ENCODE peak calls at places on chromosomes 1 and 21, in six cellular contexts. M is ascending aorta, K is left ventricle myocardium inferior, N is fibroblast of lung, E is endothelial cell of umbilical vein, B is tibial artery. G is an unnamed sample.

GRCh38 chr1:47767741-47768100 is 229.5 kb downstream of the TRABD2B start:
- DNase-seq in B (no peak), M (no peak), K (peak; percentile 72), N (no peak), E (no peak), G (no peak)

GRCh38 chr1:37448691-37449417 is 25.5 kb upstream of the ZC3H12A start:
- DNase-seq in E (no peak), B (no peak), M (no peak), K (no peak), N (no peak), G (no peak)

GRCh38 chr1:31757204-31757679 is 6.9 kb downstream of the ADGRB2 start:
- DNase-seq in B (no peak), K (no peak), E (no peak), M (no peak), N (no peak), G (no peak)

GRCh38 chr1:6288674-6289073 is 27.8 kb upstream of the GPR153 start:
- DNase-seq in M (no peak), E (no peak), K (no peak), N (no peak), B (no peak), G (no peak)

GRCh38 chr1:61424382-61424781 is 300.6 kb downstream of the TM2D1 start:
- DNase-seq in N (no peak), M (no peak), K (no peak), B (no peak), E (no peak), G (no peak)

GRCh38 chr1:33436557-33437296 is 5.8 kb upstream of the PHC2 start:
- DNase-seq in E (no peak), B (no peak), K (no peak), M (no peak), N (no peak), G (no peak)

GRCh38 chr1:12543747-12544146 is 74.3 kb downstream of the DHRS3 start:
- DNase-seq in B (no peak), M (no peak), N (peak; percentile 65), E (peak; percentile 37), K (no peak), G (no peak)

GRCh38 chr21:27451116-27451515 is 484.2 kb upstream of the ADAMTS5 start:
- DNase-seq in K (no peak), N (no peak), M (no peak), E (no peak), B (no peak), G (no peak)

GRCh38 chr1:97270508-97271307 is 549.1 kb downstream of the PTBP2 start:
- DNase-seq in K (no peak), B (no peak), M (no peak), E (peak; percentile 58), N (no peak), G (no peak)

GRCh38 chr1:214566158-214567104 is 15.0 kb upstream of the PTPN14 start:
- DNase-seq in E (peak; percentile 67), K (no peak), B (no peak), M (no peak), N (peak; percentile 85), G (no peak)

GRCh38 chr1:92838519-92838918 is 6.7 kb downstream of the RPL5 start:
- DNase-seq in E (no peak), M (no peak), B (no peak), K (no peak), N (no peak), G (no peak)

GRCh38 chr1:89923517-89923916 is 71.4 kb upstream of the ZNF326 start:
- DNase-seq in M (no peak), N (no peak), K (no peak), B (no peak), E (no peak), G (no peak)

GRCh38 chr1:207805841-207806421 is 54.1 kb downstream of the CD46 start:
- DNase-seq in K (peak; percentile 85), B (peak; percentile 91), M (no peak), E (peak; percentile 87), N (peak; percentile 96), G (peak; percentile 95)

GRCh38 chr1:72178266-72178665 is 104.1 kb downstream of the NEGR1 start:
- DNase-seq in K (no peak), B (no peak), M (no peak), N (no peak), E (no peak), G (no peak)

GRCh38 chr1:185376840-185377635 is 60.0 kb upstream of the IVNS1ABP start:
- DNase-seq in E (no peak), M (no peak), K (no peak), B (no peak), N (no peak), G (no peak)

GRCh38 chr1:41880951-41881885 is 37.5 kb downstream of the HIVEP3 start:
- DNase-seq in N (no peak), B (no peak), E (no peak), K (no peak), M (no peak), G (no peak)

GRCh38 chr1:180286417-180286816 is 56.4 kb downstream of the LHX4 start:
- DNase-seq in E (no peak), N (no peak), K (no peak), B (no peak), M (no peak), G (no peak)

GRCh38 chr1:247746391-247746935 is 1.5 kb downstream of the OR14A2 start:
- DNase-seq in B (no peak), N (no peak), M (no peak), K (no peak), E (no peak), G (no peak)

GRCh38 chr1:90996742-90997413 is 25.0 kb downstream of the ZNF644 start:
- DNase-seq in K (no peak), B (no peak), N (no peak), E (no peak), M (no peak), G (no peak)

GRCh38 chr1:17768651-17769241 is 13.6 kb downstream of the ACTL8 start:
- DNase-seq in B (peak; percentile 61), M (no peak), E (no peak), N (peak; percentile 78), K (peak; percentile 21), G (peak; percentile 60)

DNA sequence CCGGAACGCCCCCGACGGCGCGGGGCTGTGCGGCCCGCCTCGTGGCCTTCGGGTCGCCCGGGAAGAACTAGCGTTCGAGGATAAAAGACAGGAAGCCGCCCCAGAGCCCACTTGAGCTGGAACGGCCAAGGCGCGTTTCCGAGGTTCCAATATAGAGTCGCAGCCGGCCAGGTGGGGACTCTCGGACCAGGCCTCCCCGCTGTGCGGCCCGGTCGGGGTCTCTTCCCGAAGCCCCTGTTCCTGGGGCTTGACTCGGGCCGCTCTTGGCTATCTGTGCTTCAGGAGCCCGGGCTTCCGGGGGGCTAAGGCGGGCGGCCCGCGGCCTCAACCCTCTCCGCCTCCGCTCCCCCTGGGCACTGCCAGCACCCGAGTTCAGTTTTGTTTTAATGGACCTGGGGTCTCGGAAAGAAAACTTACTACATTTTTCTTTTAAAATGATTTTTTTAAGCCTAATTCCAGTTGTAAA is 158.8 kb downstream of the RUNX1 start:
- DNase-seq in N (no peak), K (no peak), M (no peak), E (no peak), B (no peak), G (no peak)
- TF ChIP-seq CTCF in N (no peak), K (no peak), M (no peak), E (no peak), B (no peak), G (peak; percentile 7)

DNA sequence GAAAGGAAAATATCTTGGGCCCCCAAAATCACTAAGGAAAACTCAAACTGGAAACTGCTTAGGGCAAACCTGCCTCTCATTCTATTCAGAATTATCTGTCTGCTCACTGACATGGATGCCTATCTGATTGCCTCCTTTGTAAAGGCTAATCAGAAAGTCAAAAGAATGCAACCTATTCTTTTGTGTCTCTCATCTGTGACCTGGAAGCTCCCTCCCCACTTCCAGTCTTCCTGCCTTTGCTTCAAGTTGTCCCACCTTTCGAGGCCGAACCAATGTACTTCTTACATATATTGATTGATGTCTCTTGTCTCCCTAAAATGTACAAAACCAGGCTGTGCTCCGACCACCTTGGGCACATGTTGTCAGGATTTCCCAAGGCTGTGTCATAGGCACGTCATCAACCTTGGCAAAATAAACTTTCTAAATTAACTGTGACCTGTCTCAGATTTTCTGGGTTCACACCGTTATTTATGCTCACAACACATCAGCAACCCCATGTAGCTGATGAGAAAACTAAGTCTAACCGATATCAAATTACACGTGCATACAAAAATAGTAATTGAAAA is 302.3 kb upstream of the NRIP1 start:
- DNase-seq in E (no peak), B (no peak), N (no peak), K (no peak), M (no peak), G (no peak)
- H3K9me3 ChIP-seq in E (no peaks in the 10 kb centered on the region), B (no peaks in the 10 kb centered on the region), N (no peaks in the 10 kb centered on the region), K (peaks cover 18% of the 10 kb centered on the region), M (peaks cover 4% of the 10 kb centered on the region), G (no peaks in the 10 kb centered on the region)

GRCh38 chr1:20665736-20666135 is 4.6 kb upstream of the DDOST start:
- DNase-seq in M (no peak), K (no peak), N (no peak), E (peak; percentile 40), B (no peak), G (no peak)

GRCh38 chr1:20663969-20664715 is 3.0 kb upstream of the DDOST start:
- DNase-seq in M (no peak), K (no peak), B (no peak), N (no peak), E (no peak), G (no peak)

GRCh38 chr1:20661235-20662109 is at the start of gene DDOST:
- DNase-seq in E (peak; percentile 98), M (peak; percentile 82), N (peak; percentile 97), K (peak; percentile 94), B (peak; percentile 95), G (peak; percentile 96)

GRCh38 chr1:20662110-20662475 is 924 bp upstream of the DDOST start:
- DNase-seq in M (no peak), K (no peak), N (no peak), B (no peak), E (no peak), G (no peak)

GRCh38 chr1:20663365-20663764 is 2.2 kb upstream of the DDOST start:
- DNase-seq in M (no peak), K (no peak), E (no peak), N (no peak), B (no peak), G (no peak)
- TF ChIP-seq CTCF in M (no peak), K (no peak), E (no peak), N (no peak), B (no peak), G (no peak)

GRCh38 chr21:9758141-9758540 is 763.2 kb upstream of the TPTE start:
- DNase-seq in K (no peak), E (no peak), N (no peak), B (no peak), M (no peak), G (no peak)

GRCh38 chr21:9756677-9757076 is 764.7 kb upstream of the TPTE start:
- DNase-seq in K (no peak), M (no peak), E (no peak), B (no peak), N (no peak), G (no peak)

GRCh38 chr21:9750341-9751086 is 770.9 kb upstream of the TPTE start:
- DNase-seq in M (no peak), N (no peak), E (no peak), B (no peak), K (no peak), G (no peak)

GRCh38 chr21:9755611-9756010 is 765.8 kb upstream of the TPTE start:
- DNase-seq in B (no peak), E (no peak), K (no peak), N (no peak), M (no peak), G (no peak)

DNA sequence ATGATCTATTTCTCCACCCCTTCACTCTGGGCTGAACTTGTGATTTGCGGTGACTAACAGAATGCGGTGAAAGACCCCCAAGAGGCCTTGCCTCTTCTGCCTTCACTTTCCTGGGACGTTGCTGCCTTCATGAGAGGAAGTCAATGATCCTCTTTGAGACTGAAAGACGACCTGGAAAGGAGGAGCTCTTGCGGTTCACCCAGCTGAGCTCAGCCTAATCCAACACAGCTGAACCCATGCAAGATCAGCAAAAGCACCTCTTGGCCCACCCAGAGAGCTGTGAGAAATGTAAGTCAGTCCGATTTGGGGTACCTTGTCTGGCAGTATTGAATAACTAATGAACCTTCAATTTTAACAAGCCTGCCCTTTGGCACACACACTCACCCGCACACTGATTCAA is 767.4 kb upstream of the TPTE start:
- DNase-seq in B (no peak), N (no peak), M (no peak), E (no peak), K (no peak), G (no peak)
- H3K9me3 ChIP-seq in B (no peaks in the 10 kb centered on the region), N (peaks cover under 1% of the 10 kb centered on the region), M (peaks cover 2% of the 10 kb centered on the region), E (peaks cover 26% of the 10 kb centered on the region), K (peaks cover 5% of the 10 kb centered on the region), G (no peaks in the 10 kb centered on the region)